ENCODE peak calls at places on chromosomes 7 and 10, in seven cellular contexts. M is upper lobe of left lung, J is WERI-Rb-1, C is H9, X is bronchial epithelial cell, S is Panc1, Z is adrenal gland. R is an unnamed sample.

GRCh38 chr10:113922787-113923570 is 68.5 kb downstream of the NHLRC2 start:
- DNase-seq in M (no peak), J (peak), C (peak), X (no peak), S (no peak), Z (no peak), R (no peak)

GRCh38 chr10:30639946-30640786 is 10.6 kb upstream of the LYZL2 start:
- DNase-seq in M (no peak), J (no peak), C (no peak), X (peak), S (peak), Z (no peak), R (peak)

GRCh38 chr7:27605689-27606269 is 56.9 kb downstream of the HIBADH start:
- DNase-seq in M (no peak), J (no peak), C (no peak), X (peak), S (peak), Z (no peak), R (peak)

GRCh38 chr7:101243786-101244384 is 996 bp downstream of the FIS1 start:
- DNase-seq in M (no peak), J (peak), C (peak), X (no peak), S (no peak), Z (peak), R (no peak)

GRCh38 chr10:99850041-99850766 is 67.8 kb downstream of the ABCC2 start:
- DNase-seq in M (no peak), J (no peak), C (peak), X (no peak), S (no peak), Z (no peak), R (no peak)

GRCh38 chr10:18472977-18473376 is 178.4 kb downstream of the NSUN6 start:
- DNase-seq in M (no peak), J (peak), C (no peak), X (no peak), S (no peak), Z (peak), R (peak)

GRCh38 chr7:12594122-12594897 is 23.8 kb downstream of the SCIN start:
- DNase-seq in M (no peak), J (no peak), C (no peak), X (peak), S (no peak), Z (no peak), R (peak)

GRCh38 chr10:3951993-3952392 is 167.0 kb upstream of the KLF6 start:
- DNase-seq in M (no peak), J (no peak), C (no peak), X (no peak), S (no peak), Z (no peak), R (no peak)

GRCh38 chr10:32149257-32149955 is 93.2 kb upstream of the KIF5B start:
- DNase-seq in M (no peak), J (no peak), C (no peak), X (peak), S (no peak), Z (peak), R (peak)

GRCh38 chr10:102267748-102268147 is 22.4 kb downstream of the GBF1 start:
- DNase-seq in M (no peak), J (no peak), C (no peak), X (peak), S (no peak), Z (no peak), R (peak)

GRCh38 chr10:101935431-101935830 is 91.8 kb upstream of the KCNIP2 start:
- DNase-seq in M (no peak), J (no peak), C (no peak), X (no peak), S (no peak), Z (no peak), R (no peak)

DNA sequence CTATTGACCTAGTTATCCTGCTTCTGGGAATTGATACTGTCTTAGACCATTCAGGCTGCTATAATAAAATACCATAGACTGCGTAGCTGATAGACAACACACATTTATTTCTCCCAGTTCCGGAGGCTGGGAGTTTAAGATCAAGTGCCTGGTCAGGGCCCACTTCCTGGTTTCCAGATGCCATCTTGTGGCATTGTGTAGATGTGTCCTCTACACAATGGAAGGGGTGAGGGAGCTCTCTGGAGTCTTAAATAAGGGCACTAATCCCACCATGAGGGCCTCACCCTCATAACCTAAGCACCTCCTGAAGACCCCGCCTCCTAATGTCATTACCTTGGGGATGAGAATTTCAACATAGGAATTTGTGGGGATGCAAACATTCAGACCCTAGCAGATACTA is 62.4 kb downstream of the SLC35B4 start:
- DNase-seq in M (no peak), J (no peak), C (no peak), X (peak), S (no peak), Z (no peak), R (peak)
- TF ChIP-seq CTCF in M (no peak), J (peak), C (peak), X (peak), S (peak), Z (no peak), R (no peak)

DNA sequence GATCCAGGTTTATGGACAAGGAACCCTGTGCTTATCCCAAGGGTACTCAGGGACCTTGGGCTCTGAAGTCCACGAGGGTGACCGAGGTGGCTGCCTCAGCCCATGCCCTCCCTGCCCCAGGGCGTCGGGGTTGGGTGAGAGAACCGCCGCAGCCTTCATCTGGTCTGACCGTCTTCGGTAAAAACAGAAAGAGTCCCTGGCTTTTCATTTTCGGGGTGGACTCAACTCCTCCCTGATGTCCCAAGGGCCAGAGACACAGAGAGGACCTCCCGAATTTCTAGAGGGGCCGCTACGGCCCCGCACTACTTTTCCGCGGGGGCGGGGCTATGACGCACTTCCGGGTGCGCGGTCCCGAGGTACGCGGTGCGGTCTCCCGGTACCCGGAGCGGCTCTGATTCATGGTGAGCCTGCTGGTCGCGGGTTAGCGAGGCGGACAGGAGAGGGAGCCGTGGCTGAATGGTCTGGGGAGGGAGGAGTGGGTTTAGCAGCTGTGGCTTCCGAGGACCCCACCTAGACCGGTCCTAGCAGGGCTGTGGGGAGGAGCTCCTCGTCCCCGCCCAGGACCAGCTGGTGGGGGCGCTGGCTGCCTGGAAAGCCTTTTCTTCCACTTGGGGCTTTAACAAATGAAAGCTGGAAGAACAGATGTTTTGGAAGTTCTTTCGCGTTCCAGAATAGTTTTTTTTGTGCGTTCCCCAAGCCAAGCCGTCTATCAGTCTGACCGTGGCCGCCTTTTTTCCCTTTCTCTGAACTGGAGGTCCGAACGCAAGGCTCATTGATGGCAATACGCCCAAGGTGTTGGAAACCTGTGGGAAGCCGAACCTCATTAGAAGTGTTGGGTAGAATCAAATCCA is at the start of gene ZSCAN21:
- DNase-seq in M (peak), J (peak), C (peak), X (peak), S (peak), Z (peak), R (peak)
- TF ChIP-seq CTCF in M (peak), J (peak), C (no peak), X (peak), S (peak), Z (no peak), R (peak)

GRCh38 chr10:69968830-69969229 is 83.8 kb upstream of the MACROH2A2 start:
- DNase-seq in M (no peak), J (peak), C (no peak), X (peak), S (no peak), Z (no peak), R (peak)
- TF ChIP-seq CTCF in M (no peak), J (peak), C (peak), X (peak), S (peak), Z (no peak), R (no peak)

DNA sequence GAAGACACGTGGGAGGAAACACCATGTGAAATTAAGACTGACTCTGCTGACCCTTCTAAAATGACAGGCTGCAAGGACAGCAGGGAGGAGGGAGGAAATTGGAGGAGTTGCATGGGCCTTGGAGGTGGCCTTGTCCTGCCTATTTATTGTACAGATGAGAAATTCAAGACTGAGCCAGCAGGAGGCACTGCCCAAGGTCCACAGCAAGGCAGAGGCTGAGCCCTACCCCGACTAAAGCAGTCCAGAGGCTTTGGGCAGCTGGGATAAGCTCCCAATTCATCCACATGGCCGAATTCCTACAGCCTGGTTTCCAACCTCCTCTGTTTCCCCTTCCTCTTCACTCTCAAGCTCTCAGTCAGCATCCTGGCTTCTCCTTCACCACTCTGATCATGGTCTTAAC is 215.9 kb upstream of the ZMIZ1 start:
- DNase-seq in M (no peak), J (peak), C (peak), X (peak), S (no peak), Z (peak), R (peak)
- TF ChIP-seq CTCF in M (peak), J (peak), C (peak), X (peak), S (no peak), Z (no peak), R (no peak)

DNA sequence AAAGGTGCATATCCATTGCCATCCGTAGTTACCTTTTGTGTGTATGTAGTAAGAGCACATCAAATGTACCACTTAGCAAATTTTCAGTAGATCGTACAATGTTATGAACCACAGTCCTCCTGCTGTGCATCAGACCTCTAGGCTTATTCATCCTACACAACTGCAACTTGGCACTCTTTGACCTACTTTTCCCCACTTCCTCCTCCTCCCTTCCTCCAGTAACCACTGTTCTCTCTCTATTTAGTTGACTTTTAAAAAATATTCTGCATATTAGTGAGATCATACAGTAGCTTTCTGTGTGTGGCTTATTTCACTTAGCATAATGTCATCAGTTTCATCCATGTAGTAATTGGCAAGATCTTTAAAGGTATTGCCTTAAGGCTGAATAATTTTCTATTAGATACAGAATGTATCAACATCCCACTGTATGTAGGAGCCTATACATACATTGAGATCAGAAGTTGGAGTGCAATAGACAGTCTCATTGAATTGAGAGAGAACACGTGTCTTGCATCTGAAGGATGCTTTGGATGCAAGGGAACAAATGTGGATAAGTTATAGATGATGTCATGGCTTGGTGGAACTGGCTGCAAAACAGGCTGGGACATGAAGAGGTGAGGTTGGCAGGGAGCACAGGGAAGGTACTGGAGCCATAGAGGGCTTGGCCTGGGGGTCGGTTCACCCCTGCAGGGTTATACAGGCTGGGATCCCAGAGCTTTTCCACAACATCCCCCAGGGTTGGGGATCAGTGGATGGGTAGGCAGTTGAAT is 83.0 kb upstream of the FAM180A start:
- DNase-seq in M (no peak), J (no peak), C (no peak), X (peak), S (no peak), Z (no peak), R (no peak)
- TF ChIP-seq CTCF in M (no peak), J (no peak), C (no peak), X (no peak), S (no peak), Z (no peak), R (no peak)

DNA sequence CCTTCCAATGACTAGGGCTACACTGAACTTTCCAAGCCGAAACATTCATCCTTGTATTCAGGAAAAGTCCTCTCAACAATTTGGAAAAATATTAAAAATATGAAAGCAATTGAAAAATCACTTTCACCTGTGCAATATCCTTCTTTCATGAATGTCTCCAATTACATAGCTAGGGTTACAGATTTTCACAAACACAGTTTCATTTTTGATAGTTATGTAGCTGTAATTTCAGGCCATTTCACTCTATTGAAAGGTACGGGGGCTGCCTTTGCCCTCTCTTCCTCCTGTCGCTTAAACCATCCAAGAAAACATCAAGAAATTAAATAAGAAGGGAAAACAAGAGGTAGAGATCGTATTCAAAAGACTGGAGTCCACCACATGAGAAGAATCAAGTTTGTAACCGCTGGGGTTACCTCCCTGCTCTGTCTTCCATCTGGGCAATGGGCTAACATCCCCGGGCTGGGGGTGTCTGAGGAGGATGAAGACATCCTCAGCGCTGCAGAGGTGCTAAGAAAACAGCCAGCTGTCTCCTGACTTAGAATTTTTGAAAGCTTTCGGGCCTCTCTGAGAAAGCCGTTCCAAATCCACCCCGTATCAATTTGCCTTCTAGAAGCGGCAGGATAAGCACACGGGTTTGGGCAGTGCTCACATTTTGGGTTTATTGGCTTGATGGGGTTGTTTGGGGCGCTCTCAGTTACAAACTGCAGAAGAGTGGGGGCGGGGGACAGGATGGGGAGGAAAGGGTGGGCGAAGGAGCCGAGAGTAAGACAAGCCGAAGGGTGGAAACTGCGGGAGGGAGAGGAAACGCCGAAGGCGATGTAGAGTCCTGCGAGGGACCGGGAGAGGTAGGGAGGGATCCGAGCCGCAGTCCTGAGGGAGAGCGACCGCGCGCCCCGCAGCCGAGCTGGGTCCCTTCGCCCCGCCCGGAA is 24.3 kb upstream of the VAX1 start:
- DNase-seq in M (no peak), J (no peak), C (peak), X (no peak), S (no peak), Z (no peak), R (no peak)
- TF ChIP-seq CTCF in M (no peak), J (no peak), C (no peak), X (no peak), S (no peak), Z (no peak), R (no peak)

GRCh38 chr10:24944512-24945255 is 7.7 kb downstream of the PRTFDC1 start:
- DNase-seq in M (no peak), J (peak), C (peak), X (peak), S (no peak), Z (peak), R (peak)
- TF ChIP-seq CTCF in M (no peak), J (no peak), C (no peak), X (peak), S (peak), Z (no peak), R (peak)

GRCh38 chr10:132101529-132101928 is 35.8 kb downstream of the JAKMIP3 start:
- DNase-seq in M (no peak), J (peak), C (peak), X (no peak), S (no peak), Z (no peak), R (no peak)
- TF ChIP-seq CTCF in M (no peak), J (peak), C (peak), X (no peak), S (no peak), Z (no peak), R (no peak)